ENCODE peak calls at places on chromosomes 11 and 22, in eight cellular contexts. I is BJ, O is GM13977, Q is endothelial cell, V is Caco-2, A is MCF 10A, K is WERI-Rb-1, U is sigmoid colon. P is an unnamed sample.

GRCh38 chr11:94028436-94028835 is 7.3 kb downstream of the HEPHL1 start:
- DNase-seq in I (peak), O (no peak), Q (no peak), V (no peak), A (no peak), K (no peak), U (no peak), P (peak)

GRCh38 chr11:110430267-110431211 is 791 bp downstream of the FDX1 start:
- DNase-seq in I (no peak), O (peak), Q (no peak), V (no peak), A (peak), K (no peak), U (peak), P (no peak)

GRCh38 chr11:45921561-45922424 is 663 bp upstream of the LARGE2 start:
- DNase-seq in I (no peak), O (peak), Q (no peak), V (peak), A (no peak), K (peak), U (peak), P (no peak)

GRCh38 chr11:8867856-8868705 is 42.9 kb upstream of the AKIP1 start:
- DNase-seq in I (no peak), O (no peak), Q (no peak), V (peak), A (peak), K (no peak), U (no peak), P (no peak)

GRCh38 chr11:13884159-13884799 is 78.2 kb upstream of the SPON1 start:
- DNase-seq in I (no peak), O (no peak), Q (no peak), V (no peak), A (peak), K (no peak), U (no peak), P (no peak)

GRCh38 chr11:75582935-75583709 is 21.1 kb downstream of the SERPINH1 start:
- DNase-seq in I (no peak), O (peak), Q (peak), V (peak), A (no peak), K (peak), U (peak), P (no peak)

GRCh38 chr22:42805016-42805997 is 51.8 kb downstream of the ARFGAP3 start:
- DNase-seq in I (no peak), O (no peak), Q (no peak), V (no peak), A (peak), K (no peak), U (peak), P (no peak)

GRCh38 chr11:12235945-12236743 is 125.8 kb downstream of the MICAL2 start:
- DNase-seq in I (no peak), O (peak), Q (no peak), V (peak), A (peak), K (no peak), U (no peak), P (peak)

GRCh38 chr11:26493616-26494015 is 78.4 kb downstream of the MUC15 start:
- DNase-seq in I (no peak), O (no peak), Q (no peak), V (no peak), A (no peak), K (no peak), U (no peak), P (no peak)

GRCh38 chr11:94960488-94960887 is 12.9 kb downstream of the CWC15 start:
- DNase-seq in I (no peak), O (no peak), Q (no peak), V (no peak), A (no peak), K (no peak), U (no peak), P (no peak)

GRCh38 chr11:113338730-113339129 is 24.3 kb downstream of the TTC12 start:
- DNase-seq in I (no peak), O (no peak), Q (peak), V (peak), A (no peak), K (peak), U (no peak), P (no peak)

GRCh38 chr11:119415966-119416365 is 7.0 kb downstream of the THY1 start:
- DNase-seq in I (no peak), O (no peak), Q (no peak), V (no peak), A (no peak), K (no peak), U (no peak), P (no peak)

GRCh38 chr11:118917488-118918127 is 8.1 kb downstream of the BCL9L start:
- DNase-seq in I (no peak), O (no peak), Q (no peak), V (peak), A (peak), K (no peak), U (peak), P (peak)

GRCh38 chr11:117885777-117886176 is 9.3 kb upstream of the FXYD6 start:
- DNase-seq in I (no peak), O (no peak), Q (no peak), V (no peak), A (no peak), K (no peak), U (peak), P (no peak)

GRCh38 chr11:94457118-94458029 is 36.3 kb downstream of the MRE11 start:
- DNase-seq in I (no peak), O (no peak), Q (no peak), V (no peak), A (no peak), K (no peak), U (no peak), P (no peak)

GRCh38 chr22:35842954-35843353 is 125.3 kb downstream of the APOL5 start:
- DNase-seq in I (no peak), O (peak), Q (peak), V (peak), A (peak), K (peak), U (no peak), P (no peak)

GRCh38 chr11:16925495-16926065 is 88.6 kb downstream of the PLEKHA7 start:
- DNase-seq in I (no peak), O (peak), Q (peak), V (peak), A (peak), K (no peak), U (peak), P (no peak)

GRCh38 chr11:105132716-105133511 is 6.7 kb downstream of the CARD18 start:
- DNase-seq in I (peak), O (no peak), Q (no peak), V (no peak), A (peak), K (no peak), U (no peak), P (no peak)

GRCh38 chr22:23122992-23123803 is 18.6 kb downstream of the RSPH14 start:
- DNase-seq in I (no peak), O (no peak), Q (no peak), V (no peak), A (no peak), K (no peak), U (no peak), P (no peak)

GRCh38 chr11:121059605-121060004 is 35.7 kb downstream of the TBCEL start:
- DNase-seq in I (no peak), O (peak), Q (no peak), V (no peak), A (no peak), K (no peak), U (no peak), P (no peak)

GRCh38 chr22:18962308-18962635 is 26.2 kb upstream of the PRODH start:
- DNase-seq in I (no peak), O (no peak), Q (no peak), V (no peak), A (no peak), K (no peak), U (no peak), P (no peak)

GRCh38 chr11:110305169-110306018 is 9.0 kb upstream of the RDX start:
- DNase-seq in I (no peak), O (no peak), Q (no peak), V (peak), A (peak), K (no peak), U (no peak), P (no peak)

GRCh38 chr11:45982656-45983470 is 60.4 kb downstream of the LARGE2 start:
- DNase-seq in I (peak), O (no peak), Q (peak), V (peak), A (peak), K (peak), U (no peak), P (peak)

GRCh38 chr22:49613871-49614270 is 213.8 kb downstream of the BRD1 start:
- DNase-seq in I (no peak), O (no peak), Q (no peak), V (no peak), A (no peak), K (no peak), U (no peak), P (no peak)

GRCh38 chr11:133064152-133064877 is 468.0 kb downstream of the OPCML start:
- DNase-seq in I (no peak), O (no peak), Q (peak), V (peak), A (no peak), K (peak), U (peak), P (no peak)

GRCh38 chr11:59173080-59173963 is 1.4 kb downstream of the DTX4 start:
- DNase-seq in I (no peak), O (no peak), Q (peak), V (peak), A (peak), K (peak), U (no peak), P (no peak)

GRCh38 chr11:33772300-33772699 is 2.0 kb downstream of the FBXO3 start:
- DNase-seq in I (no peak), O (no peak), Q (no peak), V (no peak), A (peak), K (no peak), U (no peak), P (no peak)

GRCh38 chr11:63212742-63213141 is 30.7 kb downstream of the SLC22A25 start:
- DNase-seq in I (no peak), O (peak), Q (peak), V (peak), A (peak), K (peak), U (no peak), P (no peak)

DNA sequence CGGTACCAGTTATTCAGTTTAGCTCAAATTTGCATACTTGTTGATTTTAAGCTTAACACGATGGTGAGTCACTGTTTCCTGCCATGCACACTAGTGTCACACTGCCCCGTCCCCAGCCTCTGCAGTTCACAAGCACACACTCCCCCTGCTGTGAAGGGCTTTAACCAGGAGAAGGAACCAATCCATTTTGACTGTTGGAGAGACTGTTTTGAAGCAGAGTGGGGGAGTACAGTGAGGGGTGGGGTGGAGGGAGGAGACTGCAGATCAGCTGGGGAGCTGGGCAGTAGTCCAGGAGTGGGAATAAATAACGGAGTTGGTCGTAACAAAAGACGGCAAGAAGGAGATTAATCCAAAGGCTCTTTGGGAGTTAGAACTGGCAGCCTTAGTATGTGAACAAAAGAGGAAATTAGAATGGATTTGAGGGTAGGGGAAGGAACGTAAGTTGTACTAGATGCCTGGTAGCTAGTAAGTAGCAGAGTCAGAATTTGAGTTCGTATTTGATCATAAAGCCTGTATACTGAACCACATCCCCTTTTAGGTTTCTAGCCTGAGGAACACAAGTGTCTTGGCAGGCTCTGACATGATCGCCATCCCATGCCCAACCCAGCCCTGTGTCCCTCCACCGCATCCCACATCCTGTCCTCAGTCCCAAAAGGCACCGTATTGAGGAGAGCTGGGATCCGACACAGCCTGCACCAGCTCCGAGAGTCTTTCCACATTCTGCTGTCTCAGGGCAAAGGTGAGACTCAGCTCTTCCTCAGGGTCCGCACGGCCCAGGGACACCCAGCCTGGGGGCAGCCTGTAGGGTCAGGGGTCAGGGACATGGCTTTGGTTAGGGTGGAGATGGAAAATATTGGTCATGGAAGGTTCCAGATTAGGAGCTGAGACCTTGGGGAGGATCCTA is 853 bp downstream of the TPP1 start:
- DNase-seq in I (no peak), O (no peak), Q (no peak), V (no peak), A (no peak), K (no peak), U (peak), P (peak)
- TF ChIP-seq CTCF in I (peak), O (no peak), Q (no peak), V (no peak), A (no peak), K (no peak), U (no peak), P (peak)

GRCh38 chr11:115530752-115531151 is 26.5 kb upstream of the CADM1 start:
- DNase-seq in I (no peak), O (no peak), Q (no peak), V (no peak), A (no peak), K (no peak), U (no peak), P (no peak)
- TF ChIP-seq CTCF in I (no peak), O (peak), Q (no peak), V (peak), A (no peak), K (peak), U (no peak), P (no peak)

DNA sequence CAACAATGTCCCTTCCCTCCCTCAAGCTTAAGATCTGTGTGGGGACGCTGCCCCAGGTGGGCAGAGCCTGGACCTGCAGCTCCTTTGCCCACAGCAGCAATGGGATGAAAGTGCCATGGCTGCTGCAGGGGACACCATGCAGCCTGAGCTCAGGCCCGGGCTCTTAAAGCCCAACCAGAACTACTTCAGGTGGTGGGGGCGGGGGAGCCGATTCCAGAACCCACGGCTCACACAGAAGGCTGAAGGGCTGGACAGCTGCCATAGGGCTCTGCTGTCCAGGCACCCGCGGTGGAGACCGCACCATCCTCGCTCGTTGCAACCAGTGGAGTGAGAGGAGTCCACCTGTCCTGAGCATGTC is 12.5 kb downstream of the CHID1 start:
- DNase-seq in I (no peak), O (no peak), Q (no peak), V (peak), A (peak), K (peak), U (no peak), P (no peak)
- TF ChIP-seq CTCF in I (peak), O (peak), Q (no peak), V (peak), A (peak), K (peak), U (no peak), P (peak)

GRCh38 chr22:17347724-17348123 is 21.5 kb upstream of the CECR2 start:
- DNase-seq in I (no peak), O (peak), Q (no peak), V (no peak), A (no peak), K (no peak), U (no peak), P (no peak)
- TF ChIP-seq CTCF in I (no peak), O (no peak), Q (no peak), V (no peak), A (no peak), K (no peak), U (no peak), P (no peak)

GRCh38 chr11:47768090-47768620 is 1.0 kb upstream of the FNBP4 start:
- DNase-seq in I (peak), O (no peak), Q (peak), V (peak), A (peak), K (peak), U (peak), P (peak)
- TF ChIP-seq CTCF in I (peak), O (no peak), Q (no peak), V (no peak), A (no peak), K (no peak), U (no peak), P (no peak)

DNA sequence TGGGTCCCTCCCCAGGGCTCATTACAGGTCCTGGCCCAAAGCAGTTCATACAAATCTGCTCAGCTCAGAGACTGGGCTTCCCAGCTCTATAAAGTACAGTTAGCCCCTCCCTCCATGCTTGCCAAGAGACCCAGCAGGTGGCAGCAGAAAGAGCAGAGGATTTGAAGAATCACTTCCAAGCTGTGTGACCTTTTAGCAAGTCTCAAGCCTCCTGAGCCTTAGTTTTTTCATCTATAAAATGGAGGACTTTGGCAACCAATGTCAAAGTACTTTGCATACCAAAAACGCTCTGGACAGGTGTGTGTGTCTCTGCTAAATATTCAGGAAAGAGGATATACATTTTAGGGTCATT is 26.6 kb downstream of the RELT start:
- DNase-seq in I (no peak), O (peak), Q (no peak), V (peak), A (peak), K (peak), U (no peak), P (no peak)
- TF ChIP-seq CTCF in I (peak), O (peak), Q (no peak), V (peak), A (peak), K (peak), U (no peak), P (peak)

P was measured in AG09319.